ENCODE peak calls at places on chromosomes 5 and 9, in four cellular contexts. N, M, F and E are unnamed samples.
A peak's percentile ranks its signal among the peaks of the same experiment; 100 is the strongest.

GRCh38 chr5:9774472-9775079 is 144.4 kb upstream of the TAS2R1 start:
- DNase-seq in M (no peak), F (peak; percentile 75), N (peak; percentile 71), E (peak; percentile 85)

GRCh38 chr9:78023003-78023741 is 8.4 kb downstream of the GNAQ start:
- DNase-seq in M (peak; percentile 82), F (no peak), N (no peak), E (peak; percentile 83)

GRCh38 chr9:26261503-26262330 is 583.5 kb upstream of the TUSC1 start:
- DNase-seq in F (peak; percentile 86), M (no peak), N (peak; percentile 49), E (peak; percentile 72)

GRCh38 chr5:133962801-133963476 is 5.5 kb downstream of the C5orf15 start:
- DNase-seq in N (no peak), F (no peak), M (no peak), E (peak; percentile 72)

GRCh38 chr9:21402387-21403247 is 6.3 kb upstream of the IFNA8 start:
- DNase-seq in M (no peak), F (no peak), N (peak; percentile 89), E (no peak)

GRCh38 chr5:12615141-12615820 is 711.0 kb upstream of the CTNND2 start:
- DNase-seq in N (no peak), M (no peak), F (peak; percentile 45), E (no peak)

GRCh38 chr5:34511063-34511462 is 145.1 kb upstream of the RAI14 start:
- DNase-seq in N (no peak), F (no peak), M (no peak), E (no peak)

GRCh38 chr5:130067364-130067763 is 163.1 kb downstream of the CHSY3 start:
- DNase-seq in F (no peak), N (no peak), M (no peak), E (no peak)

GRCh38 chr5:149117970-149118369 is 23.3 kb upstream of the ABLIM3 start:
- DNase-seq in M (no peak), F (no peak), N (no peak), E (no peak)

GRCh38 chr9:95999390-95999789 is 123.9 kb downstream of the ERCC6L2 start:
- DNase-seq in N (no peak), M (no peak), F (no peak), E (no peak)

GRCh38 chr9:69719368-69719767 is 40.4 kb downstream of the PTAR1 start:
- DNase-seq in M (no peak), N (no peak), F (no peak), E (no peak)

GRCh38 chr5:164191240-164191639 is 685.8 kb downstream of the MAT2B start:
- DNase-seq in N (no peak), F (peak; percentile 78), M (no peak), E (peak; percentile 1)

GRCh38 chr5:112886975-112887374 is 25.9 kb downstream of the SRP19 start:
- DNase-seq in F (no peak), M (no peak), N (no peak), E (no peak)

GRCh38 chr5:150410524-150411244 is 2.0 kb downstream of the CD74 start:
- DNase-seq in N (peak; percentile 81), M (peak; percentile 87), F (peak; percentile 64), E (peak; percentile 76)

GRCh38 chr9:93592389-93593021 is 16.1 kb downstream of the PHF2 start:
- DNase-seq in F (no peak), M (no peak), N (peak; percentile 85), E (peak; percentile 58)

GRCh38 chr5:39057745-39058144 is 16.5 kb downstream of the RICTOR start:
- DNase-seq in F (no peak), M (no peak), N (no peak), E (no peak)

GRCh38 chr9:105877719-105878118 is 183.4 kb downstream of the TMEM38B start:
- DNase-seq in N (peak; percentile 62), F (no peak), M (no peak), E (no peak)

GRCh38 chr5:173323121-173323798 is 5.0 kb downstream of the STC2 start:
- DNase-seq in N (peak; percentile 35), F (no peak), M (no peak), E (no peak)

GRCh38 chr5:164663223-164663989 is 1158.0 kb downstream of the MAT2B start:
- DNase-seq in N (no peak), F (peak; percentile 55), M (no peak), E (no peak)

GRCh38 chr5:142685418-142686209 is at the start of gene FGF1:
- DNase-seq in N (peak; percentile 64), F (no peak), M (no peak), E (peak; percentile 44)

GRCh38 chr5:8057764-8058163 is 188.8 kb downstream of the MTRR start:
- DNase-seq in M (no peak), N (no peak), F (peak; percentile 25), E (peak; percentile 9)

GRCh38 chr5:36298546-36298945 is 3.2 kb downstream of the RANBP3L start:
- DNase-seq in F (no peak), N (no peak), M (no peak), E (peak; percentile 97)

GRCh38 chr5:116575635-116576042 is 1.0 kb upstream of the SEMA6A start:
- DNase-seq in N (peak; percentile 83), F (no peak), M (no peak), E (no peak)

DNA sequence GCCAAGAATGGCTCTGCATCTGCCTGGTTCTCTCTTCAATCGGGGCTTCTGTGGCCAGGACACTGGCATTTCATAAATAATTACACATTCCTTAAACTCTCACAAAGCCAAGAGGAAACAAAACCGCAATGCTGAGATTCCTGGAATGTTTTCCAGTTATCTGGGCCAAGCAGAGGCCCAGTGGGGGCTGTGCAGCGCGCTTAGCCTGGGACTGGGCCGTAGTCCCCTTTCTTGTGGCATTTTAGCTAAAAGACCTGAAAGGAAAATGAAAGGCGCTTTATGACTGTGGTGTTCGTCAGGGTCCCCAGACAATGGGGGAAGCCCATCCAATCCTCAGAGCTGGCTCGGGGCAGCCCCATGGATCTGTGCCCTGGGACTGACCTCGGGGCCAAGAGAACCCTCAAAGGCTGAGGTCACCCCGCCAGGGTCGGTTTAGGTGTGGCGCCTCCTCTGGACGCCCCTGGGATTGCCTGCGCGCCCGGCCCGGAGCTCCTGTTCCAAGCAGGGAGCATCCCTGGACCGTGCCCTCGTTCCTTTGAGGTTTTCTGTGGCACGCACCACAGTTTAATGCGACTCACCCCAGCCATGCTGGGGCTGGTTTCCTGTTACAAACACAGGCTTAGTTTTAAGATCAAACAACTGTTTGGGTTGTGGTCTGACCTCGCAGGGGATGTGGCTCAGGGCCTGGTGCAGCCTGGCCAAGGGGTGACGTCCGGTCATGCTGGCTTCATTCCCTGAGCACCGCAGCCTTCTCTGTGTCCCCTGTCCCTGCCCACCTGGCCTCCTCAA is 51.5 kb upstream of the NKD2 start:
- DNase-seq in M (no peak), N (no peak), F (peak; percentile 77), E (peak; percentile 94)
- TF ChIP-seq CTCF in M (no peak), N (peak; percentile 57), F (peak; percentile 58), E (peak; percentile 54)

DNA sequence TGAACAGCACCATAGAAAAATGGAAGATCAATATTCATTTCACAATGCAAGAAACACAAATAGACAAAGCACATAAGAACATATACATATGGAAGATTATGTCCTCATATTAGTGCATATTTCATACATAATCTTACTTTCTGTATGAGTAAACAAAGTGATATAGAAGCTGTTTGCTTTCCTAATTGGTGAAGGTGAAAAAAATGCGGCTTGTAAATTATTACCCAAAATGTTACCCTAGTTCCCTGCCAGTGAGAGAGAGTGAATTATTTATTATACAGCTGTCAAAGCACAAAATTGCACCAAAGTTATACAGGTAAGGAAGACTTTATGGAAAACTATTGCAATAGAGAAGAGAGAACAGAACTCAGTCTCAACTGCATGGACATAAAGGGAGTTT is 1485.0 kb upstream of the CDH9 start:
- DNase-seq in M (no peak), N (no peak), F (no peak), E (no peak)
- TF ChIP-seq CTCF in M (no peak), N (no peak), F (no peak), E (no peak)

GRCh38 chr5:99378443-99378842 is 449.6 kb upstream of the CHD1 start:
- DNase-seq in M (no peak), F (no peak), N (peak; percentile 65), E (no peak)

GRCh38 chr5:99379187-99379586 is 450.4 kb upstream of the CHD1 start:
- DNase-seq in N (no peak), F (no peak), M (no peak), E (no peak)
- TF ChIP-seq CTCF in N (no peak), F (no peak), M (no peak), E (no peak)

GRCh38 chr5:166436857-166437256 is 1854.6 kb upstream of the WWC1 start:
- DNase-seq in N (no peak), F (peak; percentile 3), M (no peak), E (no peak)

GRCh38 chr5:166428264-166428663 is 1863.2 kb upstream of the WWC1 start:
- DNase-seq in N (no peak), M (no peak), F (no peak), E (no peak)

GRCh38 chr5:166430491-166431319 is 1860.7 kb upstream of the WWC1 start:
- DNase-seq in N (peak; percentile 92), F (no peak), M (no peak), E (no peak)

DNA sequence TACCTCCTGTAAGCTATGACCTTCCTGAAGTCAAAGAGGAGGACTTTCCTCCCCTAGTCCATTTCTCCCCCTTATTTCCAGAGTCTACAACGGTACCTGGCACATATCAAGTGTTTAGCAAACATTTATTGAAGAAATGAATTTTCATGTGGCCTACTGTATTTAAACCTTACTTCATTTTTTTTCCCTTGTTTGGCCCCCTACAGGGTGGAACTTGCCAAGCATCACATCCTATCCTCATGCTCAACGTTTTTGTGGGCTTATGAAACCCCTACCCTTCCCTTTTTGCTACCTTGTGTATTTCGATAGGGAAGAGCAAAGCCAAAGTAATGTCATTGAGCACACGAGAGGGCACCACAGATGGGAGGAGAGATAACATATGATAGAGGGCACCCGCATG is 1857.8 kb upstream of the WWC1 start:
- DNase-seq in N (no peak), F (no peak), M (no peak), E (no peak)
- TF ChIP-seq CTCF in N (peak; percentile 63), F (no peak), M (no peak), E (no peak)

GRCh38 chr5:136802382-136802781 is 437.0 kb upstream of the TRPC7 start:
- DNase-seq in F (peak; percentile 56), M (no peak), N (peak; percentile 64), E (peak; percentile 43)
- TF ChIP-seq CTCF in F (peak; percentile 66), M (no peak), N (peak; percentile 66), E (peak; percentile 59)

GRCh38 chr9:113355197-113355596 is 5.9 kb downstream of the BSPRY start:
- DNase-seq in M (no peak), N (no peak), F (no peak), E (no peak)
- TF ChIP-seq CTCF in M (no peak), N (peak; percentile 67), F (peak; percentile 12), E (peak; percentile 32)

DNA sequence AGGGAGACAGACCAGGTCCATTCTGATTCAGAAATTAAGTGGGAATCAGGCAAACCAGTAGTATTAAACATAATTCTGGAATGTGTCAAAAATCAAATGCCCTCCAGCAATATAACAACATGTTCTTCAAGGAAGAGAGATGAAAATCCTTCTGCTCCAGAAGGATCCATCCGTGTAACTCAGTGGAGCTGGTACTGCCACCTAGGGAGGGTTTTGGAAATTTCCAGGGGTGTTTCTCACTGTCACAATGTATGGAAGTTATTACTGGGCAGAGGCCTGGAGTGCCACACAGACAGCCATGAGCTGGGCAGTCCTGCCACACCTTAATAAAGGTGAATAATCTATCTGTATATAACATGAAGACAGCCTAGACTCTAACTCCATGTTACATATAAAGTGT is 87.5 kb downstream of the TTLL11 start:
- DNase-seq in M (no peak), N (peak; percentile 60), F (peak; percentile 62), E (peak; percentile 38)
- TF ChIP-seq CTCF in M (no peak), N (peak; percentile 74), F (peak; percentile 67), E (peak; percentile 66)